ENCODE peak calls at places on chromosomes 13 and 19, in five cellular contexts. One of them, this sample, is unnamed.

GRCh38 chr13:43058318-43058674 is 34.9 kb downstream of the DNAJC15 start:
- DNase-seq in K562: no peak
- DNase-seq in H1: no peak
- DNase-seq in A549: peak
- DNase-seq in WTC11: peak
- DNase-seq in this sample: peak

GRCh38 chr13:30338331-30338851 is 31.0 kb upstream of the KATNAL1 start:
- DNase-seq in H1: no peak
- DNase-seq in A549: no peak
- DNase-seq in K562: no peak
- DNase-seq in WTC11: no peak
- DNase-seq in this sample: peak

GRCh38 chr13:37647038-37647650 is 48.6 kb upstream of the POSTN start:
- DNase-seq in H1: no peak
- DNase-seq in K562: no peak
- DNase-seq in A549: no peak
- DNase-seq in WTC11: no peak
- DNase-seq in this sample: no peak

GRCh38 chr13:51590966-51591627 is 6.8 kb downstream of the WDFY2 start:
- DNase-seq in H1: no peak
- DNase-seq in WTC11: no peak
- DNase-seq in A549: peak
- DNase-seq in K562: peak
- DNase-seq in this sample: peak

GRCh38 chr13:77952276-77952675 is 33.6 kb upstream of the EDNRB start:
- DNase-seq in WTC11: no peak
- DNase-seq in K562: no peak
- DNase-seq in H1: no peak
- DNase-seq in A549: no peak
- DNase-seq in this sample: no peak

GRCh38 chr13:51619614-51620013 is 35.4 kb downstream of the WDFY2 start:
- DNase-seq in A549: no peak
- DNase-seq in K562: no peak
- DNase-seq in WTC11: no peak
- DNase-seq in H1: no peak
- DNase-seq in this sample: peak

GRCh38 chr19:31578326-31578725 is 229.1 kb upstream of the TSHZ3 start:
- DNase-seq in WTC11: no peak
- DNase-seq in A549: no peak
- DNase-seq in H1: no peak
- DNase-seq in K562: no peak
- DNase-seq in this sample: no peak

GRCh38 chr13:76271728-76272232 is 614.4 kb downstream of the KCTD12 start:
- DNase-seq in K562: no peak
- DNase-seq in WTC11: peak
- DNase-seq in H1: no peak
- DNase-seq in A549: no peak
- DNase-seq in this sample: peak

GRCh38 chr19:6125571-6125989 is 9.9 kb upstream of the ACSBG2 start:
- DNase-seq in WTC11: peak
- DNase-seq in H1: peak
- DNase-seq in A549: peak
- DNase-seq in K562: peak
- DNase-seq in this sample: peak

GRCh38 chr19:14112051-14112808 is 5.3 kb downstream of the PRKACA start:
- DNase-seq in H1: no peak
- DNase-seq in A549: no peak
- DNase-seq in K562: no peak
- DNase-seq in WTC11: no peak
- DNase-seq in this sample: no peak

GRCh38 chr19:294341-294818 is 3.2 kb upstream of the PLPP2 start:
- DNase-seq in A549: no peak
- DNase-seq in H1: no peak
- DNase-seq in K562: no peak
- DNase-seq in WTC11: no peak
- DNase-seq in this sample: peak

GRCh38 chr13:28531195-28531955 is 36.4 kb upstream of the FLT1 start:
- DNase-seq in A549: no peak
- DNase-seq in WTC11: peak
- DNase-seq in H1: peak
- DNase-seq in K562: no peak
- DNase-seq in this sample: peak

GRCh38 chr13:111262281-111262680 is 58.2 kb upstream of the TEX29 start:
- DNase-seq in K562: peak
- DNase-seq in WTC11: no peak
- DNase-seq in A549: no peak
- DNase-seq in H1: no peak
- DNase-seq in this sample: no peak

GRCh38 chr19:46728693-46729339 is 11.9 kb upstream of the PRKD2 start:
- DNase-seq in A549: peak
- DNase-seq in K562: peak
- DNase-seq in WTC11: peak
- DNase-seq in H1: no peak
- DNase-seq in this sample: peak

GRCh38 chr19:41575998-41576397 is at the start of gene CEACAM21:
- DNase-seq in H1: no peak
- DNase-seq in K562: no peak
- DNase-seq in A549: no peak
- DNase-seq in WTC11: no peak
- DNase-seq in this sample: no peak

GRCh38 chr13:30340367-30341184 is 33.2 kb upstream of the KATNAL1 start:
- DNase-seq in A549: no peak
- DNase-seq in WTC11: no peak
- DNase-seq in K562: peak
- DNase-seq in H1: no peak
- DNase-seq in this sample: peak

GRCh38 chr19:10552596-10553053 is 8.9 kb downstream of the ATG4D start:
- DNase-seq in A549: peak
- DNase-seq in H1: peak
- DNase-seq in WTC11: peak
- DNase-seq in K562: peak
- DNase-seq in this sample: no peak

GRCh38 chr19:58352760-58353671 is at the start of gene A1BG:
- DNase-seq in H1: no peak
- DNase-seq in K562: no peak
- DNase-seq in A549: no peak
- DNase-seq in WTC11: no peak
- DNase-seq in this sample: no peak

GRCh38 chr19:41934849-41935374 is 6.7 kb upstream of the ERFL start:
- DNase-seq in H1: peak
- DNase-seq in A549: peak
- DNase-seq in K562: peak
- DNase-seq in WTC11: peak
- DNase-seq in this sample: peak

GRCh38 chr19:37845932-37846331 is 60.5 kb downstream of the WDR87 start:
- DNase-seq in A549: no peak
- DNase-seq in H1: no peak
- DNase-seq in K562: no peak
- DNase-seq in WTC11: no peak
- DNase-seq in this sample: peak

GRCh38 chr13:73729046-73729445 is 405.2 kb downstream of the KLF12 start:
- DNase-seq in K562: no peak
- DNase-seq in A549: no peak
- DNase-seq in WTC11: no peak
- DNase-seq in H1: no peak
- DNase-seq in this sample: no peak

GRCh38 chr19:5534787-5535586 is 32.8 kb downstream of the TINCR start:
- DNase-seq in A549: peak
- DNase-seq in K562: peak
- DNase-seq in H1: no peak
- DNase-seq in WTC11: peak
- DNase-seq in this sample: peak

GRCh38 chr19:35266904-35267817 is 1.6 kb upstream of the USF2 start:
- DNase-seq in H1: no peak
- DNase-seq in A549: peak
- DNase-seq in K562: peak
- DNase-seq in WTC11: peak
- DNase-seq in this sample: peak

GRCh38 chr13:100458673-100459072 is 129.9 kb downstream of the GGACT start:
- DNase-seq in K562: no peak
- DNase-seq in WTC11: no peak
- DNase-seq in A549: no peak
- DNase-seq in H1: no peak
- DNase-seq in this sample: no peak

GRCh38 chr13:113851480-113851803 is 12.4 kb downstream of the GAS6 start:
- DNase-seq in H1: no peak
- DNase-seq in WTC11: no peak
- DNase-seq in A549: no peak
- DNase-seq in K562: no peak
- DNase-seq in this sample: no peak

GRCh38 chr19:52451241-52451640 is 2.1 kb upstream of the ZNF578 start:
- DNase-seq in WTC11: no peak
- DNase-seq in A549: no peak
- DNase-seq in K562: no peak
- DNase-seq in H1: no peak
- DNase-seq in this sample: no peak
- TF ChIP-seq USF2 in WTC11: no peak
- TF ChIP-seq USF2 in A549: no peak
- TF ChIP-seq USF2 in K562: no peak
- TF ChIP-seq USF2 in H1: no peak
- TF ChIP-seq USF2 in this sample: no peak

GRCh38 chr13:81148822-81149221 is 807.9 kb upstream of the SPRY2 start:
- DNase-seq in K562: no peak
- DNase-seq in A549: no peak
- DNase-seq in WTC11: no peak
- DNase-seq in H1: no peak
- DNase-seq in this sample: no peak

DNA sequence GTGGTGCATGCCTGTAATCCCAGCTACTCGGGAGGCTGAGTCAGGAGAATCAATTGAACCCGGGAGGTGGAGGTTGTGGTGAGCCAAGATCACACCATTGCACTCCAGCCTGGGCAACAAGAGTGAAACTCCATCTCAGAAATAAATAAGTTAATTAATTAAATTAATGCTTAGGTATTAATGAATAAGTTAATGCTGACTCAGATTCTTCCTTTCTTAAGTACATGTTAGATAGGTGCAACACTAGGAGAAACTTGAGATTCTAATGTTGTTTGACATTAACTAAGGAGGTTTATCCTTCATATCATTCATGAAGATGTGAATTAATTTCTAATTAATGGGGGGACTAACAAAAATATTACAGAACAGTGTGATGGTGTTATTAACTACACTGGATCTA is 812.6 kb upstream of the SPRY2 start:
- DNase-seq in WTC11: no peak
- DNase-seq in A549: no peak
- DNase-seq in H1: no peak
- DNase-seq in K562: no peak
- DNase-seq in this sample: no peak
- TF ChIP-seq USF2 in WTC11: no peak
- TF ChIP-seq USF2 in A549: no peak
- TF ChIP-seq USF2 in H1: no peak
- TF ChIP-seq USF2 in K562: no peak
- TF ChIP-seq USF2 in this sample: no peak

GRCh38 chr13:24075137-24075975 is 85.2 kb upstream of the SPATA13 start:
- DNase-seq in A549: no peak
- DNase-seq in H1: no peak
- DNase-seq in WTC11: no peak
- DNase-seq in K562: no peak
- DNase-seq in this sample: no peak
- TF ChIP-seq USF2 in A549: no peak
- TF ChIP-seq USF2 in H1: no peak
- TF ChIP-seq USF2 in WTC11: no peak
- TF ChIP-seq USF2 in K562: no peak
- TF ChIP-seq USF2 in this sample: no peak

DNA sequence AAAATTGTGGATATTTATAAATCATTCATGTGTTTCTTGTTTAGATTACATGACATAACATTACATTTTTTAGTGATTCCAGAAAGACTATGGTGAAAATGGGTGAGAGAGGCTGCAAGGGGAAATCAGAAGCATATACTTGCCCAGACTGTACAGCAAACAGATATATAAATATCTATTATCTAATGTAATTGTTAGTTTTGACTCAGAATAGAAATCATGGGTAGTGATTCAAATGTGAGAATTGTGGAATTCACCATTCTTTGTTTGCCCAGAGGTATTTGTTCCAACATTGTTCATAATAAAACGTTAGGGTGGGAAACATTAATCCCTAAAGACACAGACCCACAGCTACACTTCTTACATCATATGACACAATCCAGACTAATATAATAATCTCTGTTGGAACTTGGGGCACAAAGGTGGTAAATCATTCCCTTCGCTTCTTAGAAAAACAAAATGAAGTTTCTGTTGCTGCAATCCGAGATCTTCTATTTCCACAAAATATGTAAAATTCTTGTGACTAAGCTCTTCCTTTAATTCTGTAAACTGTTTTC is 646.4 kb upstream of the SLITRK6 start:
- DNase-seq in WTC11: no peak
- DNase-seq in K562: no peak
- DNase-seq in H1: no peak
- DNase-seq in A549: peak
- DNase-seq in this sample: no peak
- TF ChIP-seq USF2 in WTC11: no peak
- TF ChIP-seq USF2 in K562: no peak
- TF ChIP-seq USF2 in H1: no peak
- TF ChIP-seq USF2 in A549: no peak
- TF ChIP-seq USF2 in this sample: no peak

GRCh38 chr19:18501832-18502231 is 20.0 kb downstream of the ELL start:
- DNase-seq in K562: no peak
- DNase-seq in A549: no peak
- DNase-seq in H1: no peak
- DNase-seq in WTC11: no peak
- DNase-seq in this sample: no peak
- TF ChIP-seq USF2 in K562: no peak
- TF ChIP-seq USF2 in A549: no peak
- TF ChIP-seq USF2 in H1: no peak
- TF ChIP-seq USF2 in WTC11: no peak
- TF ChIP-seq USF2 in this sample: no peak

DNA sequence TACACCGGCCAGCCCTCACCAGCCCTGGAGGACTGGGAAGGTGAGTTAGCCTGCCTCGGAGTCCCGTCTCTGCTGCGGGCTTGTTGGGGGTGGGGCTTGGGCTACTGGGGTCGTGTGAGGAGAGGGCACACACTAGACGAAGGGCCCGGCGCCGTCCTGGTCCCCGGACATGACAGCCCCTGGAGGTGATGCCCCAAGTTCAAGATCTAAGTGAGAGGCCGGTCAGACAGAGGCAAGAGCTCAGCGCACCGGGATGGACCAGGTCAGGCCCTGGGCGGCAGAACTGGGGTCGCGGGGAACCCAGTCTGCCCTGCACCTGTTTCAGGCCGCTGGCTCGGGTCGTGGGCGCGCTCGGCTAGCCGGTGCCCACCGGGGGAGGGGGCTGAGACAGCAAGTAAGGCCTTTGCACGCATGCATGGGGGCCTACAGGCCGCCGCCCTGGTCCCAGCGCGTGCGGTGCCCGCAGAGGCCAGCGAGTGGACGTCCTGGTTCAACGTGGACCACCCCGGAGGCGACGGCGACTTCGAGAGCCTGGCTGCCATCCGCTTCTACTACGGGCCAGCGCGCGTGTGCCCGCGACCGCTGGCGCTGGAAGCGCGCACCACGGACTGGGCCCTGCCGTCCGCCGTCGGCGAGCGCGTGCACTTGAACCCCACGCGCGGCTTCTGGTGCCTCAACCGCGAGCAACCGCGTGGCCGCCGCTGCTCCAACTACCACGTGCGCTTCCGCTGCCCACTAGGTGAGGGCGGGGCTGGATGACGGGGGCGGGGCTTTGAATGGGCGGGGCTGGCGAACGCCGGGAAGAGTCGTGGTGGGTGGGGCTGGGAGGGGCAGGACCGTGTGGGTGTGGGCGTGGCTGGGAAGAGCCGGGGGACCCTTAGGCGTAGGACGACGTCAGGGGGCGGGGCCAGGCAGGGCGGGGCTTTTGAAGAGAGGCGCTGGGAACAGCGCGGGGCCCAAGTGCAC is 2.0 kb downstream of the CILP2 start:
- DNase-seq in WTC11: peak
- DNase-seq in K562: peak
- DNase-seq in H1: peak
- DNase-seq in A549: peak
- DNase-seq in this sample: peak
- TF ChIP-seq USF2 in WTC11: peak
- TF ChIP-seq USF2 in K562: peak
- TF ChIP-seq USF2 in H1: no peak
- TF ChIP-seq USF2 in A549: no peak
- TF ChIP-seq USF2 in this sample: peak

This sample was measured in IMR-90.